ENCODE peak calls at places on chromosomes 5 and 9, in seven cellular contexts. One of them, this sample, is unnamed.

GRCh38 chr5:68424799-68425537 is 209.4 kb downstream of the PIK3R1 start:
- DNase-seq in fibroblast of pulmonary artery: peak
- DNase-seq in cardiac fibroblast: peak
- DNase-seq in PC-3: peak
- DNase-seq in dorsolateral prefrontal cortex: no peak
- DNase-seq in mucosa of descending colon: no peak
- DNase-seq in BJ: no peak
- DNase-seq in this sample: peak

GRCh38 chr5:147223343-147223742 is 11.5 kb upstream of the STK32A start:
- DNase-seq in cardiac fibroblast: peak
- DNase-seq in BJ: no peak
- DNase-seq in dorsolateral prefrontal cortex: no peak
- DNase-seq in mucosa of descending colon: no peak
- DNase-seq in fibroblast of pulmonary artery: no peak
- DNase-seq in PC-3: peak
- DNase-seq in this sample: no peak

GRCh38 chr9:123397975-123398374 is 42.0 kb downstream of the CRB2 start:
- DNase-seq in BJ: no peak
- DNase-seq in PC-3: no peak
- DNase-seq in cardiac fibroblast: no peak
- DNase-seq in mucosa of descending colon: peak
- DNase-seq in fibroblast of pulmonary artery: no peak
- DNase-seq in dorsolateral prefrontal cortex: no peak
- DNase-seq in this sample: no peak

GRCh38 chr5:60959156-60959555 is 14.2 kb downstream of the NDUFAF2 start:
- DNase-seq in dorsolateral prefrontal cortex: no peak
- DNase-seq in fibroblast of pulmonary artery: peak
- DNase-seq in BJ: no peak
- DNase-seq in PC-3: peak
- DNase-seq in cardiac fibroblast: peak
- DNase-seq in mucosa of descending colon: no peak
- DNase-seq in this sample: peak

GRCh38 chr5:33641722-33642505 is 201.1 kb downstream of the TARS1 start:
- DNase-seq in PC-3: peak
- DNase-seq in mucosa of descending colon: no peak
- DNase-seq in BJ: no peak
- DNase-seq in fibroblast of pulmonary artery: peak
- DNase-seq in cardiac fibroblast: peak
- DNase-seq in dorsolateral prefrontal cortex: no peak
- DNase-seq in this sample: peak

GRCh38 chr9:100028201-100028784 is 70.5 kb downstream of the ERP44 start:
- DNase-seq in cardiac fibroblast: peak
- DNase-seq in BJ: peak
- DNase-seq in mucosa of descending colon: peak
- DNase-seq in fibroblast of pulmonary artery: peak
- DNase-seq in dorsolateral prefrontal cortex: peak
- DNase-seq in PC-3: peak
- DNase-seq in this sample: peak

GRCh38 chr9:14591411-14591810 is 101.8 kb downstream of the ZDHHC21 start:
- DNase-seq in BJ: no peak
- DNase-seq in dorsolateral prefrontal cortex: no peak
- DNase-seq in PC-3: no peak
- DNase-seq in mucosa of descending colon: no peak
- DNase-seq in cardiac fibroblast: no peak
- DNase-seq in fibroblast of pulmonary artery: no peak
- DNase-seq in this sample: no peak

GRCh38 chr9:132590037-132590317 is 7.6 kb downstream of the BARHL1 start:
- DNase-seq in cardiac fibroblast: no peak
- DNase-seq in mucosa of descending colon: no peak
- DNase-seq in BJ: no peak
- DNase-seq in dorsolateral prefrontal cortex: no peak
- DNase-seq in fibroblast of pulmonary artery: no peak
- DNase-seq in PC-3: no peak
- DNase-seq in this sample: no peak

GRCh38 chr5:127987354-127988148 is 96.0 kb upstream of the SLC12A2 start:
- DNase-seq in BJ: no peak
- DNase-seq in fibroblast of pulmonary artery: no peak
- DNase-seq in dorsolateral prefrontal cortex: no peak
- DNase-seq in mucosa of descending colon: no peak
- DNase-seq in cardiac fibroblast: no peak
- DNase-seq in PC-3: no peak
- DNase-seq in this sample: no peak

GRCh38 chr5:34687269-34688011 is 31.3 kb downstream of the RAI14 start:
- DNase-seq in fibroblast of pulmonary artery: peak
- DNase-seq in dorsolateral prefrontal cortex: no peak
- DNase-seq in PC-3: no peak
- DNase-seq in BJ: no peak
- DNase-seq in cardiac fibroblast: peak
- DNase-seq in mucosa of descending colon: no peak
- DNase-seq in this sample: no peak

GRCh38 chr9:111566234-111566633 is 33.2 kb downstream of the PTGR1 start:
- DNase-seq in BJ: no peak
- DNase-seq in mucosa of descending colon: no peak
- DNase-seq in cardiac fibroblast: peak
- DNase-seq in fibroblast of pulmonary artery: peak
- DNase-seq in PC-3: no peak
- DNase-seq in dorsolateral prefrontal cortex: no peak
- DNase-seq in this sample: no peak

GRCh38 chr5:78534148-78535009 is 114.2 kb downstream of the LHFPL2 start:
- DNase-seq in BJ: no peak
- DNase-seq in PC-3: no peak
- DNase-seq in fibroblast of pulmonary artery: peak
- DNase-seq in cardiac fibroblast: peak
- DNase-seq in dorsolateral prefrontal cortex: no peak
- DNase-seq in mucosa of descending colon: no peak
- DNase-seq in this sample: no peak

GRCh38 chr9:137150485-137151060 is 11.6 kb downstream of the GRIN1 start:
- DNase-seq in BJ: no peak
- DNase-seq in dorsolateral prefrontal cortex: no peak
- DNase-seq in fibroblast of pulmonary artery: no peak
- DNase-seq in cardiac fibroblast: no peak
- DNase-seq in mucosa of descending colon: peak
- DNase-seq in PC-3: peak
- DNase-seq in this sample: peak

GRCh38 chr5:177447611-177448243 is 1.1 kb downstream of the PRR7 start:
- DNase-seq in mucosa of descending colon: no peak
- DNase-seq in dorsolateral prefrontal cortex: peak
- DNase-seq in cardiac fibroblast: peak
- DNase-seq in fibroblast of pulmonary artery: peak
- DNase-seq in PC-3: peak
- DNase-seq in BJ: no peak
- DNase-seq in this sample: no peak

GRCh38 chr5:109759304-109759703 is 69.6 kb downstream of the MAN2A1 start:
- DNase-seq in PC-3: peak
- DNase-seq in BJ: no peak
- DNase-seq in fibroblast of pulmonary artery: peak
- DNase-seq in cardiac fibroblast: peak
- DNase-seq in dorsolateral prefrontal cortex: no peak
- DNase-seq in mucosa of descending colon: no peak
- DNase-seq in this sample: no peak

GRCh38 chr5:343461-344401 is 22.2 kb downstream of the AHRR start:
- DNase-seq in BJ: no peak
- DNase-seq in fibroblast of pulmonary artery: peak
- DNase-seq in dorsolateral prefrontal cortex: no peak
- DNase-seq in PC-3: peak
- DNase-seq in cardiac fibroblast: peak
- DNase-seq in mucosa of descending colon: peak
- DNase-seq in this sample: peak

DNA sequence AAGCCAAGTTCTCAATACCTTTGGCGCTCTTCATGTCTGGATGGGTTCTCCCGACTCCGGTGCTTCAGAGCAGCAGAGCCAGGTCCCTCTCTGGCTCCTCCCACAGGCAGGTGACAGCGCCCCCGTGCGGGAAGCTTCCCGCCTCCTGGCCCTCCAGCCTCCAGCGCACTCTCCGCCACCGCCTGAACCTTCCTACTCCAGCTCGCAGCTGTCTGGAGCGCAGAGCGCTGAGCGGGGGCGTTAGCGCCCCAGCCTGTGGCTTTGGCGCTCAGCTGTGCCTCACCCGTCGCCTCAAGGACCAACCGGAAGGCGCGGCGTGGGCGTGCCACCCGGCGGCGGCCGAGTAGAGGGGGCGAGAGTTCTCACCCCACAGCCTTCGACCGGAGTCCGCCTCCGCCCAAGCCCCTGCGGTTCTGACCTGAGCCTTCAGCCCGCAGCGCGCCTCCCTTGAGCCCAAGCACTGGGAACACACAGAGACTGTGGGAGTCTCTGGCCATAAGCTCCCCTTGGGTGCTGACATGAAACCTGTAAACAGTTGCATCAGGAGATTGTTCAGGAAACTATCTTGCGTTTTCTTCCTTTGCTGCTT is at the start of gene SLCO4C1:
- DNase-seq in BJ: no peak
- DNase-seq in PC-3: no peak
- DNase-seq in mucosa of descending colon: peak
- DNase-seq in cardiac fibroblast: peak
- DNase-seq in dorsolateral prefrontal cortex: peak
- DNase-seq in fibroblast of pulmonary artery: peak
- DNase-seq in this sample: peak
- TF ChIP-seq CTCF in BJ: peak
- TF ChIP-seq CTCF in PC-3: no peak
- TF ChIP-seq CTCF in mucosa of descending colon: peak
- TF ChIP-seq CTCF in cardiac fibroblast: peak
- TF ChIP-seq CTCF in dorsolateral prefrontal cortex: peak
- TF ChIP-seq CTCF in fibroblast of pulmonary artery: peak
- TF ChIP-seq CTCF in this sample: peak

DNA sequence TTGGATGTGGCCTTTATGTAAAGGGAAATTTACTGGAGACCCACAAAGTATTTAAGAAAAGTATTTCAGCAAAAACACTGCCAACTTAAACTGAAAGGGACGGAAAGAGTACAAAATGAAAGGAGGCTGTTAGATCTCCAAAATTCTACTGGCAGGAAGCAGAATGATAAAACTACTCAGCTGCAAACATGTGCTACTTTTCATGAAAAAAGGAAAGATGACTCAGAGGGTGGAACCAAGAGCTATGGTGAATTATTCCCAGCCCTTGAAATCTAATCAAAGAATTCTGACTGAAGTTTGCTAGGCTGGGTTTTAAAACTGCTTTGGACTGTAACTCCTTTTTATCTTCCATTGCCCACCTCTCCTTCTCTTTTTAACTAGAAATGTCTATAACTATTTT is 58.6 kb upstream of the ZBED3 start:
- DNase-seq in BJ: no peak
- DNase-seq in fibroblast of pulmonary artery: peak
- DNase-seq in mucosa of descending colon: no peak
- DNase-seq in dorsolateral prefrontal cortex: no peak
- DNase-seq in cardiac fibroblast: peak
- DNase-seq in PC-3: peak
- DNase-seq in this sample: no peak
- H3K4me3 ChIP-seq in BJ: no peak
- H3K4me3 ChIP-seq in fibroblast of pulmonary artery: no peak
- H3K4me3 ChIP-seq in mucosa of descending colon: no peak
- H3K4me3 ChIP-seq in dorsolateral prefrontal cortex: no peak
- H3K4me3 ChIP-seq in cardiac fibroblast: no peak
- H3K4me3 ChIP-seq in PC-3: no peak
- H3K4me3 ChIP-seq in this sample: no peak

GRCh38 chr9:83538172-83538889 is at the start of gene FRMD3:
- DNase-seq in mucosa of descending colon: peak
- DNase-seq in cardiac fibroblast: peak
- DNase-seq in BJ: peak
- DNase-seq in fibroblast of pulmonary artery: peak
- DNase-seq in dorsolateral prefrontal cortex: peak
- DNase-seq in PC-3: peak
- DNase-seq in this sample: peak
- TF ChIP-seq CTCF in mucosa of descending colon: peak
- TF ChIP-seq CTCF in cardiac fibroblast: peak
- TF ChIP-seq CTCF in BJ: peak
- TF ChIP-seq CTCF in fibroblast of pulmonary artery: peak
- TF ChIP-seq CTCF in dorsolateral prefrontal cortex: peak
- TF ChIP-seq CTCF in PC-3: peak
- TF ChIP-seq CTCF in this sample: peak

GRCh38 chr9:104968025-104968982 is 40.3 kb upstream of the ABCA1 start:
- DNase-seq in fibroblast of pulmonary artery: peak
- DNase-seq in dorsolateral prefrontal cortex: peak
- DNase-seq in BJ: peak
- DNase-seq in mucosa of descending colon: peak
- DNase-seq in PC-3: peak
- DNase-seq in cardiac fibroblast: peak
- DNase-seq in this sample: peak
- H3K4me3 ChIP-seq in fibroblast of pulmonary artery: peak
- H3K4me3 ChIP-seq in dorsolateral prefrontal cortex: peak
- H3K4me3 ChIP-seq in BJ: peak
- H3K4me3 ChIP-seq in mucosa of descending colon: peak
- H3K4me3 ChIP-seq in PC-3: peak
- H3K4me3 ChIP-seq in cardiac fibroblast: peak
- H3K4me3 ChIP-seq in this sample: peak

DNA sequence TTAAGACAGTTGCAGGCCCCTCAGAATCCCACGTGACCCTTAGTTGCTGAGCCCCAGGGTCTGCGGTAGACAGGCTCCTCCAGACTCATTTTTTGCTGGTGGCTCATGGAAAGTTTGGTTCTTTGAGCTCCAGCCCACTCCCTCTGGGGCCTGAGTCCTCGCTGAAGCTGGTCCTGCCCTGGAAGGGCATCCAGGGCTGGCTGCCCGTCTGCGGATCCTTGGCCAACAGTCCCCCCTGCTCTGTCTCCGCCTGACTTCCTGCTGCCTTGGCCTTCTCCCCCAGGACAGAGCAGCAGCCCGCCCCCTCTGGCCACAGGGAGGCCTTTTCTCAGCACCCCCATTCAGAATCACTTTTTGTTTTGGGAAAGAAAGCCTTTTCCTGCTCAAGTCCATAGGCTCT is 24.4 kb downstream of the SLC6A7 start:
- DNase-seq in mucosa of descending colon: no peak
- DNase-seq in cardiac fibroblast: peak
- DNase-seq in dorsolateral prefrontal cortex: no peak
- DNase-seq in BJ: no peak
- DNase-seq in PC-3: no peak
- DNase-seq in fibroblast of pulmonary artery: no peak
- DNase-seq in this sample: no peak
- TF ChIP-seq CTCF in mucosa of descending colon: no peak
- TF ChIP-seq CTCF in cardiac fibroblast: peak
- TF ChIP-seq CTCF in dorsolateral prefrontal cortex: no peak
- TF ChIP-seq CTCF in BJ: peak
- TF ChIP-seq CTCF in PC-3: no peak
- TF ChIP-seq CTCF in fibroblast of pulmonary artery: peak
- TF ChIP-seq CTCF in this sample: no peak